ENCODE peak calls at places on chromosomes 11 and 22, in seven cellular contexts. P, Q, D, G, F, E and N are unnamed samples.

GRCh38 chr11:45920531-45921477 is 1.7 kb upstream of the LARGE2 start:
- DNase-seq in P (no peak), Q (no peak), D (no peak), G (no peak), F (no peak), E (no peak), N (no peak)

GRCh38 chr11:111541209-111542061 is 915 bp downstream of the LAYN start:
- DNase-seq in P (peak), Q (no peak), D (peak), G (peak), F (no peak), E (no peak), N (no peak)

GRCh38 chr11:2708757-2709281 is 9.0 kb upstream of the KCNQ1OT1 start:
- DNase-seq in P (no peak), Q (no peak), D (peak), G (no peak), F (peak), E (no peak), N (no peak)

GRCh38 chr11:93248602-93249001 is 50.8 kb upstream of the SLC36A4 start:
- DNase-seq in P (no peak), Q (no peak), D (peak), G (no peak), F (no peak), E (no peak), N (no peak)

GRCh38 chr11:60951611-60951908 is 416 bp downstream of the SLC15A3 start:
- DNase-seq in P (no peak), Q (no peak), D (peak), G (peak), F (no peak), E (no peak), N (no peak)

GRCh38 chr22:44201556-44202129 is 20.9 kb downstream of the PARVG start:
- DNase-seq in P (no peak), Q (no peak), D (no peak), G (no peak), F (no peak), E (no peak), N (no peak)

GRCh38 chr11:548700-549603 is 11.6 kb downstream of the LMNTD2 start:
- DNase-seq in P (no peak), Q (no peak), D (no peak), G (no peak), F (no peak), E (no peak), N (no peak)

GRCh38 chr11:108302121-108302785 is 79.4 kb downstream of the ATM start:
- DNase-seq in P (no peak), Q (no peak), D (peak), G (no peak), F (no peak), E (no peak), N (no peak)

GRCh38 chr11:111419641-111420327 is 40.7 kb upstream of the POU2AF1 start:
- DNase-seq in P (peak), Q (no peak), D (no peak), G (no peak), F (no peak), E (no peak), N (no peak)

GRCh38 chr11:19931141-19931767 is 218.6 kb downstream of the NAV2 start:
- DNase-seq in P (no peak), Q (no peak), D (peak), G (no peak), F (no peak), E (no peak), N (no peak)

GRCh38 chr11:120956710-120957500 is 67.0 kb upstream of the TBCEL start:
- DNase-seq in P (no peak), Q (no peak), D (no peak), G (peak), F (no peak), E (no peak), N (no peak)

GRCh38 chr11:23280088-23280487 is 419.8 kb upstream of the CCDC179 start:
- DNase-seq in P (no peak), Q (no peak), D (peak), G (no peak), F (no peak), E (no peak), N (no peak)

GRCh38 chr11:19027829-19028595 is 32.5 kb downstream of the MRGPRX2 start:
- DNase-seq in P (no peak), Q (no peak), D (peak), G (no peak), F (no peak), E (no peak), N (no peak)

GRCh38 chr22:40805239-40805638 is 13.9 kb downstream of the SLC25A17 start:
- DNase-seq in P (no peak), Q (no peak), D (no peak), G (no peak), F (no peak), E (no peak), N (no peak)